ENCODE peak calls at places on chromosomes 6 and 20, in four cellular contexts. One of them, this sample, is unnamed.

GRCh38 chr6:144344651-144345050 is 59.5 kb downstream of the UTRN start:
- DNase-seq in right atrium auricular region: no peak
- DNase-seq in BE2C: no peak
- DNase-seq in activated naive CD8-positive, alpha-beta T cell treated with anti-CD3 and anti-CD28 coated beads for 36 hours: no peak
- DNase-seq in this sample: no peak

GRCh38 chr20:31974975-31975481 is 7.1 kb downstream of the XKR7 start:
- DNase-seq in right atrium auricular region: no peak
- DNase-seq in BE2C: peak; percentile 69
- DNase-seq in activated naive CD8-positive, alpha-beta T cell treated with anti-CD3 and anti-CD28 coated beads for 36 hours: no peak
- DNase-seq in this sample: no peak

GRCh38 chr6:84728602-84729001 is 35.8 kb downstream of the TBX18 start:
- DNase-seq in right atrium auricular region: no peak
- DNase-seq in BE2C: no peak
- DNase-seq in activated naive CD8-positive, alpha-beta T cell treated with anti-CD3 and anti-CD28 coated beads for 36 hours: no peak
- DNase-seq in this sample: peak; percentile 33

GRCh38 chr6:111464184-111464583 is 18.8 kb downstream of the REV3L start:
- DNase-seq in right atrium auricular region: no peak
- DNase-seq in BE2C: no peak
- DNase-seq in activated naive CD8-positive, alpha-beta T cell treated with anti-CD3 and anti-CD28 coated beads for 36 hours: no peak
- DNase-seq in this sample: no peak

GRCh38 chr6:137893726-137894125 is 26.7 kb downstream of the TNFAIP3 start:
- DNase-seq in right atrium auricular region: no peak
- DNase-seq in BE2C: no peak
- DNase-seq in activated naive CD8-positive, alpha-beta T cell treated with anti-CD3 and anti-CD28 coated beads for 36 hours: no peak
- DNase-seq in this sample: no peak

GRCh38 chr20:24033151-24033550 is 44.6 kb upstream of the GGTLC1 start:
- DNase-seq in right atrium auricular region: no peak
- DNase-seq in BE2C: no peak
- DNase-seq in activated naive CD8-positive, alpha-beta T cell treated with anti-CD3 and anti-CD28 coated beads for 36 hours: peak; percentile 26
- DNase-seq in this sample: no peak

GRCh38 chr6:139050770-139051313 is 22.3 kb downstream of the ABRACL start:
- DNase-seq in right atrium auricular region: no peak
- DNase-seq in BE2C: no peak
- DNase-seq in activated naive CD8-positive, alpha-beta T cell treated with anti-CD3 and anti-CD28 coated beads for 36 hours: no peak
- DNase-seq in this sample: no peak

GRCh38 chr6:119612871-119613515 is 263.4 kb upstream of the MAN1A1 start:
- DNase-seq in right atrium auricular region: no peak
- DNase-seq in BE2C: no peak
- DNase-seq in activated naive CD8-positive, alpha-beta T cell treated with anti-CD3 and anti-CD28 coated beads for 36 hours: no peak
- DNase-seq in this sample: no peak

GRCh38 chr20:63089051-63089907 is 82.5 kb upstream of the BHLHE23 start:
- DNase-seq in right atrium auricular region: no peak
- DNase-seq in BE2C: peak; percentile 8
- DNase-seq in activated naive CD8-positive, alpha-beta T cell treated with anti-CD3 and anti-CD28 coated beads for 36 hours: no peak
- DNase-seq in this sample: no peak

GRCh38 chr20:49993301-49993751 is 10.5 kb downstream of the SNAI1 start:
- DNase-seq in right atrium auricular region: no peak
- DNase-seq in BE2C: no peak
- DNase-seq in activated naive CD8-positive, alpha-beta T cell treated with anti-CD3 and anti-CD28 coated beads for 36 hours: no peak
- DNase-seq in this sample: no peak

GRCh38 chr6:156359912-156360311 is 417.3 kb upstream of the ARID1B start:
- DNase-seq in right atrium auricular region: no peak
- DNase-seq in BE2C: no peak
- DNase-seq in activated naive CD8-positive, alpha-beta T cell treated with anti-CD3 and anti-CD28 coated beads for 36 hours: no peak
- DNase-seq in this sample: peak; percentile 3

GRCh38 chr6:39021041-39021440 is 27.5 kb upstream of the GLP1R start:
- DNase-seq in right atrium auricular region: no peak
- DNase-seq in BE2C: no peak
- DNase-seq in activated naive CD8-positive, alpha-beta T cell treated with anti-CD3 and anti-CD28 coated beads for 36 hours: no peak
- DNase-seq in this sample: no peak

GRCh38 chr20:54144847-54145246 is 28.9 kb downstream of the CYP24A1 start:
- DNase-seq in right atrium auricular region: no peak
- DNase-seq in BE2C: no peak
- DNase-seq in activated naive CD8-positive, alpha-beta T cell treated with anti-CD3 and anti-CD28 coated beads for 36 hours: no peak
- DNase-seq in this sample: no peak

GRCh38 chr6:12582421-12583110 is 134.0 kb upstream of the PHACTR1 start:
- DNase-seq in right atrium auricular region: no peak
- DNase-seq in BE2C: no peak
- DNase-seq in activated naive CD8-positive, alpha-beta T cell treated with anti-CD3 and anti-CD28 coated beads for 36 hours: no peak
- DNase-seq in this sample: no peak

GRCh38 chr20:53606364-53606985 is 12.8 kb upstream of the ZNF217 start:
- DNase-seq in right atrium auricular region: peak; percentile 57
- DNase-seq in BE2C: no peak
- DNase-seq in activated naive CD8-positive, alpha-beta T cell treated with anti-CD3 and anti-CD28 coated beads for 36 hours: no peak
- DNase-seq in this sample: no peak

GRCh38 chr6:170082531-170083187 is 208.2 kb downstream of the DLL1 start:
- DNase-seq in right atrium auricular region: peak; percentile 32
- DNase-seq in BE2C: no peak
- DNase-seq in activated naive CD8-positive, alpha-beta T cell treated with anti-CD3 and anti-CD28 coated beads for 36 hours: no peak
- DNase-seq in this sample: no peak

GRCh38 chr20:25277941-25278521 is 30.1 kb downstream of the PYGB start:
- DNase-seq in right atrium auricular region: no peak
- DNase-seq in BE2C: peak; percentile 4
- DNase-seq in activated naive CD8-positive, alpha-beta T cell treated with anti-CD3 and anti-CD28 coated beads for 36 hours: no peak
- DNase-seq in this sample: no peak

GRCh38 chr20:49385471-49385870 is 97.0 kb downstream of the KCNB1 start:
- DNase-seq in right atrium auricular region: no peak
- DNase-seq in BE2C: peak; percentile 67
- DNase-seq in activated naive CD8-positive, alpha-beta T cell treated with anti-CD3 and anti-CD28 coated beads for 36 hours: no peak
- DNase-seq in this sample: peak; percentile 55

GRCh38 chr6:138545621-138545980 is 46.3 kb upstream of the NHSL1 start:
- DNase-seq in right atrium auricular region: peak; percentile 77
- DNase-seq in BE2C: no peak
- DNase-seq in activated naive CD8-positive, alpha-beta T cell treated with anti-CD3 and anti-CD28 coated beads for 36 hours: no peak
- DNase-seq in this sample: no peak

GRCh38 chr6:138278326-138278725 is 60.0 kb upstream of the PBOV1 start:
- DNase-seq in right atrium auricular region: no peak
- DNase-seq in BE2C: no peak
- DNase-seq in activated naive CD8-positive, alpha-beta T cell treated with anti-CD3 and anti-CD28 coated beads for 36 hours: no peak
- DNase-seq in this sample: peak; percentile 67

GRCh38 chr6:123393333-123393732 is 243.4 kb downstream of the TRDN start:
- DNase-seq in right atrium auricular region: no peak
- DNase-seq in BE2C: no peak
- DNase-seq in activated naive CD8-positive, alpha-beta T cell treated with anti-CD3 and anti-CD28 coated beads for 36 hours: no peak
- DNase-seq in this sample: peak; percentile 17

GRCh38 chr6:107458687-107459282 is 579 bp downstream of the PDSS2 start:
- DNase-seq in right atrium auricular region: no peak
- DNase-seq in BE2C: no peak
- DNase-seq in activated naive CD8-positive, alpha-beta T cell treated with anti-CD3 and anti-CD28 coated beads for 36 hours: peak; percentile 36
- DNase-seq in this sample: peak; percentile 44

GRCh38 chr20:43028470-43028869 is 161.2 kb downstream of the PTPRT start:
- DNase-seq in right atrium auricular region: no peak
- DNase-seq in BE2C: no peak
- DNase-seq in activated naive CD8-positive, alpha-beta T cell treated with anti-CD3 and anti-CD28 coated beads for 36 hours: no peak
- DNase-seq in this sample: no peak

GRCh38 chr6:48597951-48598350 is 487.0 kb upstream of the PTCHD4 start:
- DNase-seq in right atrium auricular region: no peak
- DNase-seq in BE2C: no peak
- DNase-seq in activated naive CD8-positive, alpha-beta T cell treated with anti-CD3 and anti-CD28 coated beads for 36 hours: no peak
- DNase-seq in this sample: no peak

GRCh38 chr20:22462975-22463914 is 121.1 kb downstream of the FOXA2 start:
- DNase-seq in right atrium auricular region: no peak
- DNase-seq in BE2C: no peak
- DNase-seq in activated naive CD8-positive, alpha-beta T cell treated with anti-CD3 and anti-CD28 coated beads for 36 hours: no peak
- DNase-seq in this sample: no peak

GRCh38 chr6:36249010-36249409 is 20.9 kb upstream of the PNPLA1 start:
- DNase-seq in right atrium auricular region: no peak
- DNase-seq in BE2C: no peak
- DNase-seq in activated naive CD8-positive, alpha-beta T cell treated with anti-CD3 and anti-CD28 coated beads for 36 hours: no peak
- DNase-seq in this sample: peak; percentile 4

This sample was measured in HT-29.